ENCODE peak calls at places on chromosomes 6 and 20, in seven cellular contexts. V is breast epithelium, O is spleen, R is transverse colon, Q is GM23338, U is sigmoid colon, P is HCT116. H is an unnamed sample.

GRCh38 chr20:32473231-32474008 is 111.7 kb downstream of the NOL4L start:
- DNase-seq in V (no peak), O (no peak), R (peak), Q (peak), U (no peak), P (no peak), H (no peak)

GRCh38 chr6:97669191-97669651 is 386.2 kb upstream of the MMS22L start:
- DNase-seq in V (no peak), O (peak), R (no peak), Q (peak), U (no peak), P (no peak), H (no peak)

GRCh38 chr20:58359441-58359840 is 29.6 kb upstream of the VAPB start:
- DNase-seq in V (no peak), O (no peak), R (no peak), Q (peak), U (no peak), P (no peak), H (no peak)

GRCh38 chr6:55704421-55704820 is 125.4 kb upstream of the HMGCLL1 start:
- DNase-seq in V (no peak), O (no peak), R (no peak), Q (no peak), U (no peak), P (no peak), H (no peak)

GRCh38 chr6:3247255-3248146 is 11.2 kb upstream of the PSMG4 start:
- DNase-seq in V (no peak), O (no peak), R (peak), Q (peak), U (peak), P (no peak), H (no peak)

GRCh38 chr6:15987569-15987968 is 141.3 kb upstream of the MYLIP start:
- DNase-seq in V (no peak), O (no peak), R (no peak), Q (peak), U (no peak), P (no peak), H (no peak)

GRCh38 chr20:61120595-61121515 is 131.2 kb upstream of the CDH4 start:
- DNase-seq in V (no peak), O (no peak), R (no peak), Q (peak), U (no peak), P (no peak), H (no peak)

GRCh38 chr20:44396790-44397189 is 41.3 kb downstream of the HNF4A start:
- DNase-seq in V (no peak), O (no peak), R (no peak), Q (no peak), U (peak), P (no peak), H (no peak)

GRCh38 chr20:46031701-46032254 is 2.8 kb downstream of the SLC12A5 start:
- DNase-seq in V (no peak), O (no peak), R (no peak), Q (peak), U (no peak), P (no peak), H (no peak)

GRCh38 chr6:29834564-29835436 is 7.2 kb downstream of the HLA-G start:
- DNase-seq in V (no peak), O (no peak), R (peak), Q (peak), U (no peak), P (no peak), H (no peak)

GRCh38 chr20:17395729-17396128 is 135.4 kb downstream of the BFSP1 start:
- DNase-seq in V (no peak), O (no peak), R (no peak), Q (no peak), U (no peak), P (no peak), H (no peak)

GRCh38 chr20:34385464-34385863 is 22.4 kb downstream of the ITCH start:
- DNase-seq in V (no peak), O (no peak), R (no peak), Q (no peak), U (no peak), P (no peak), H (no peak)

GRCh38 chr20:48813930-48814546 is 13.8 kb downstream of the PREX1 start:
- DNase-seq in V (no peak), O (no peak), R (no peak), Q (no peak), U (no peak), P (no peak), H (no peak)

GRCh38 chr6:158369241-158369640 is 57.0 kb downstream of the TULP4 start:
- DNase-seq in V (no peak), O (no peak), R (no peak), Q (no peak), U (no peak), P (no peak), H (no peak)

GRCh38 chr20:22288156-22288555 is 296.2 kb downstream of the FOXA2 start:
- DNase-seq in V (no peak), O (no peak), R (no peak), Q (no peak), U (no peak), P (no peak), H (no peak)

GRCh38 chr20:22288957-22289356 is 295.4 kb downstream of the FOXA2 start:
- DNase-seq in V (no peak), O (no peak), R (no peak), Q (no peak), U (no peak), P (no peak), H (no peak)

GRCh38 chr20:22282696-22283095 is 301.7 kb downstream of the FOXA2 start:
- DNase-seq in V (no peak), O (no peak), R (no peak), Q (no peak), U (no peak), P (no peak), H (no peak)

GRCh38 chr20:22289442-22289841 is 294.9 kb downstream of the FOXA2 start:
- DNase-seq in V (no peak), O (no peak), R (no peak), Q (no peak), U (no peak), P (no peak), H (no peak)

DNA sequence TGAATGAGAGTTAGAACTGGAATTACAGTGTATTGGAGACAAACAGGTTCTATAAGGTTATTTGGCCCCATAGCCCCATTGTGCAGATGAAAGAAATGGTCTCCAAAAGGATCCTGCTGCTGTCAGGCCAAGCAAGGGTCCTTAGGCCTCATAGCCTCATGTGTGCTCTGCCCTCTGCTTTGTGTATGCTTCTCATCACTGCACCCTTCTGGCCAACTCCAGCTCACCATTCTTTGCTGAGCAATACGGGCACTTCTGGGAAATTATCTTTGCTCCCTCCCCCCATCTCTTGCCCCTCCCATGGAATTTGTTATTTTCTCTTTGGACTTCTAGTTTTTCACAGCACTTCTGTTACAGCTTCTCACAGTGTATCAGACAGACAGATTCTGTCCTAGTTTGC is 298.8 kb downstream of the FOXA2 start:
- DNase-seq in V (no peak), O (no peak), R (no peak), Q (peak), U (no peak), P (no peak), H (no peak)
- TF ChIP-seq POLR2AphosphoS5 in V (no peak), O (no peak), R (no peak), Q (no peak), U (no peak), P (no peak), H (no peak)

GRCh38 chr6:138401960-138402832 is 1.8 kb upstream of the HEBP2 start:
- DNase-seq in V (no peak), O (peak), R (no peak), Q (no peak), U (no peak), P (no peak), H (no peak)

GRCh38 chr6:138404666-138405337 is 779 bp downstream of the HEBP2 start:
- DNase-seq in V (no peak), O (peak), R (peak), Q (no peak), U (peak), P (no peak), H (no peak)

GRCh38 chr6:138402833-138403187 is 1.2 kb upstream of the HEBP2 start:
- DNase-seq in V (no peak), O (no peak), R (no peak), Q (no peak), U (no peak), P (no peak), H (no peak)

GRCh38 chr6:138403324-138403800 is 661 bp upstream of the HEBP2 start:
- DNase-seq in V (no peak), O (peak), R (peak), Q (no peak), U (peak), P (no peak), H (no peak)

DNA sequence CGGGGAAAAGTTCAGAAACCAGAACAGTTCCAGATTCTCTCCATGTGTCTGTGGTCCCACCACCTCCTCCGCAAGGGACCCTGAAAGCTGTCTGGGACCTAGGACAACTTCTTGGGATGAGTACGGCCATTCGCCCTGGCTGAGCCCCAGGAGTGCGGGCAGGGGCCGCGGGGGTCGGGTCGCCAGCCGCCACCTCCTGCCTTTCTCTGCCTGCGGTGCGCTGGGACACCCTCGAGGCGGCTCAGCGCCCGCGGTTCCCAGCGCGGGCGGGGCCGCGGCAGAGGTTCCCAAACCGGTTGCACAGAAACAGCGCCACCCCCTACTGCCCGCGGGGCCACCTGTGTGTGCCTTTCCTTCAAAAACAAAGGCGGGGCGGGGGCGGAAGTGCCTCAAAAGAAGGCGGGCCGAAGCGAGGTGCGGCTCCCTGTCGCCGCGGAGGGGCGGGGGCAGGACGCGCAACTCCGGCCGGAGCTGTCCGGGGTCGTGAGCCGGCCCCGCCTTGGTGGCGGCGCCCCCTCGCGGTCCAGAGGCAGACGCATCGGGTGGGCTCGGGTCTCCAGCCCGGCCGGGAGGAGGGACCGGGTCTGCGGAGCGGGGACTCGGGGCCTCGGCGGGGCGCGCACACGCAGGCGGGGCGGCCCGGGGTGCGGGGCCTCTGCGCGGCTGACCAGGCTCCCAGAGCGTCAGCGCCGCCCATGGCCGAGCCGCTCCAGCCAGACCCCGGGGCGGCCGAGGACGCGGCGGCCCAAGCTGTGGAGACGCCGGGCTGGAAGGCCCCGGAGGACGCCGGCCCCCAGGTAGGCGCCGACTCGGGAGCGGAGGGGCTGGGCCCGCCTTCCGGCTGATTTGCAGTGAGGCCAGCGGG is at the start of gene HEBP2:
- DNase-seq in V (peak), O (peak), R (peak), Q (peak), U (peak), P (peak), H (peak)
- TF ChIP-seq POLR2AphosphoS5 in V (peak), O (peak), R (peak), Q (peak), U (peak), P (peak), H (peak)

GRCh38 chr20:19212524-19213502 is at the start of gene SLC24A3:
- DNase-seq in V (peak), O (peak), R (peak), Q (peak), U (peak), P (no peak), H (no peak)

GRCh38 chr20:19211661-19212523 is 550 bp upstream of the SLC24A3 start:
- DNase-seq in V (no peak), O (peak), R (peak), Q (peak), U (peak), P (no peak), H (no peak)

GRCh38 chr20:19211252-19211651 is 1.2 kb upstream of the SLC24A3 start:
- DNase-seq in V (no peak), O (no peak), R (no peak), Q (no peak), U (no peak), P (no peak), H (no peak)

GRCh38 chr20:19207541-19207940 is 4.9 kb upstream of the SLC24A3 start:
- DNase-seq in V (no peak), O (no peak), R (no peak), Q (peak), U (no peak), P (no peak), H (no peak)

DNA sequence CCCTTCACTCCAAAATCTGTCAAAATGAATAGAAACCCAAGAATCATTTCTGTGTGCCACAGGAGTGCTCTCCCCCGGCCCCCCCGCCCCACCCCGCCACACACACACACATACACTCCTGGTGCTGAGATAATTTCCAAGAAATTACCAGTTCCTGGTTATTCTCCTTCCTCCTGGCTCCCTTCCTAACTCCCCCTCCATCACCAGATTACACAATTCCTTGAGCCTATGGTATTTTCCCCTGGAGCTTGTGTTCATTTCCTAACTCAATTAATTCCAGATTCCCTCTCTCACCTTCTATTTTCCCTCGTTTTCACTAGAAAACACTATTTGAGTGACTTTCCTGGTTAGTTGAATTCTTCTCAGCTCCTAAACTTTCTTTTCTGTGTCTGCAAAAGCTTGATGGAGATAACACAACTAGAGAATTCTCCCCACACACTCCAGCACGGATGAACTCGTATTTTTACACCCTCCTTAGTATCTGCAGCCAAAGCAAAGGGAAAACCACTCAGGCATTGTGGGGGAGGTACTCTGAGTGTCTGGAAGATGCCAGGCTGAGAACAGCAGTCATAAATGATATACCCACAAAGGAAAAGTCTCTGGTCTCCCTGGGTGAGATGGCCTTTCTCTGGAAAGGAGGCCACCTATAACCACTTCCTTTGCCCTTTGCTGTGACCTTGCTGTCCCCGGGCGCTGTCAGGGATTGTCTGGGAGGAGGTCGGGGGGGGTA is 1.9 kb upstream of the SLC24A3 start:
- DNase-seq in V (no peak), O (no peak), R (no peak), Q (no peak), U (peak), P (no peak), H (no peak)
- TF ChIP-seq POLR2AphosphoS5 in V (peak), O (no peak), R (peak), Q (no peak), U (peak), P (no peak), H (no peak)

DNA sequence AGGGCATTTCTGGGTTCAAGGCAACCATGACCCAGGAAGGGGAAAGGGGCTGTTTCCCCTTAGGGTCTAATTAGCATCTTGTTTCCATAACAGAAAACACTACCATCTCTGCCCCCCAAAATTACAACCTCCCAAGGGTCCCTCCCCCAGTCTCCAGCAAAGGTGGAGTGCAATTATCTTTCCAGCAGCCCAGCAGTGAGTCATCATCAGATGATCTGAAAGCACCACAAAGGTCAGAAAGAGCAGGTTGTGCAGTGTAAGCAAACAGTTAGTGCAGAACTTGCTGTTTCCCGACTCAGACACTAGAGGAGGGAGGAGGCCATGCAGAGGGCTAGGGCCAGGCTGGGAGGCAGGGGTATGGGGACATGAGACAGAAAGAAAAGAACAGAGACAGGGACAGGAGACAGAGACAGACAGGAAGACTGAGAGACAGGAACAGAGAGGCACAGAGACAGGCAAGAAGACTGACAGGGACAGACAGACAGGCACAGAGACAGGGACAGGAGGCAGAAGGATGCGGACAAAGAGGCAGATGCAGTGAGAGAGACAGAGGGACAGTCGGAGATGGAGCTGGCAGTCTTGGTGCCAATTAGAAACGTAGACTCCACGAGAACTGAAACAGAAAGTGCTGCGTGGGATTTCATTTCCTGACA is 62.5 kb downstream of the PYGB start:
- DNase-seq in V (no peak), O (peak), R (peak), Q (peak), U (peak), P (peak), H (peak)
- TF ChIP-seq POLR2AphosphoS5 in V (peak), O (no peak), R (peak), Q (no peak), U (peak), P (no peak), H (peak)

H was measured in Panc1.